ENCODE peak calls at places on chromosomes 12 and 14, in nine cellular contexts. T is WERI-Rb-1; M is thoracic aorta; J is left lung; L is stomach; S is cardiac muscle cell; O is psoas muscle; A is adipocyte; I is CD8-positive, alpha-beta memory T cell. X is an unnamed sample. For H3K36me3, the result is how much of the 10 kb centered on the place peaks cover.

GRCh38 chr14:89549381-89550102 is 132.5 kb upstream of the FOXN3 start:
- DNase-seq in T (no peak), M (no peak), J (no peak), L (no peak), S (no peak), O (no peak), A (peak), I (no peak), X (no peak)

GRCh38 chr12:124599074-124599999 is 31.9 kb upstream of the NCOR2 start:
- DNase-seq in T (no peak), M (no peak), J (no peak), L (no peak), S (no peak), O (no peak), A (no peak), I (no peak), X (no peak)

GRCh38 chr14:55416866-55417265 is 5.2 kb upstream of the ATG14 start:
- DNase-seq in T (peak), M (no peak), J (no peak), L (no peak), S (peak), O (no peak), A (peak), I (no peak), X (no peak)

GRCh38 chr12:6335451-6336078 is 6.3 kb downstream of the TNFRSF1A start:
- DNase-seq in T (peak), M (peak), J (peak), L (peak), S (peak), O (peak), A (peak), I (peak), X (peak)

GRCh38 chr12:75526655-75527511 is 15.5 kb upstream of the KRR1 start:
- DNase-seq in T (peak), M (no peak), J (no peak), L (no peak), S (peak), O (no peak), A (peak), I (no peak), X (no peak)

GRCh38 chr12:7075931-7076330 is 15.4 kb downstream of the C1S start:
- DNase-seq in T (no peak), M (no peak), J (no peak), L (no peak), S (no peak), O (no peak), A (peak), I (no peak), X (no peak)

GRCh38 chr12:32437095-32437515 is 37.7 kb downstream of the FGD4 start:
- DNase-seq in T (no peak), M (no peak), J (no peak), L (no peak), S (no peak), O (no peak), A (peak), I (no peak), X (no peak)

GRCh38 chr12:17591113-17591512 is 498.9 kb downstream of the RERGL start:
- DNase-seq in T (no peak), M (no peak), J (no peak), L (no peak), S (no peak), O (no peak), A (no peak), I (no peak), X (no peak)

GRCh38 chr14:25009891-25010290 is 40.1 kb downstream of the STXBP6 start:
- DNase-seq in T (no peak), M (no peak), J (no peak), L (no peak), S (peak), O (no peak), A (peak), I (no peak), X (no peak)

GRCh38 chr14:73227812-73228781 is 9.2 kb upstream of the PAPLN start:
- DNase-seq in T (no peak), M (no peak), J (no peak), L (no peak), S (no peak), O (peak), A (peak), I (no peak), X (no peak)

GRCh38 chr14:54333511-54333910 is 63.3 kb upstream of the CDKN3 start:
- DNase-seq in T (no peak), M (no peak), J (no peak), L (no peak), S (no peak), O (no peak), A (no peak), I (no peak), X (no peak)

GRCh38 chr12:14072952-14073351 is 91.5 kb upstream of the GRIN2B start:
- DNase-seq in T (no peak), M (no peak), J (no peak), L (no peak), S (no peak), O (no peak), A (no peak), I (no peak), X (no peak)

GRCh38 chr14:74838141-74838540 is 37.8 kb downstream of the PROX2 start:
- DNase-seq in T (no peak), M (no peak), J (no peak), L (no peak), S (no peak), O (no peak), A (no peak), I (peak), X (no peak)

GRCh38 chr14:75441731-75442130 is 13.9 kb downstream of the JDP2 start:
- DNase-seq in T (no peak), M (no peak), J (no peak), L (no peak), S (no peak), O (no peak), A (no peak), I (no peak), X (no peak)

GRCh38 chr12:71725011-71725410 is 29.7 kb upstream of the RAB21 start:
- DNase-seq in T (no peak), M (no peak), J (no peak), L (no peak), S (no peak), O (no peak), A (peak), I (no peak), X (no peak)

GRCh38 chr14:69651653-69652052 is 40.3 kb downstream of the SUSD6 start:
- DNase-seq in T (no peak), M (no peak), J (no peak), L (no peak), S (no peak), O (no peak), A (no peak), I (no peak), X (no peak)

GRCh38 chr14:95862243-95862642 is 14.4 kb upstream of the TUNAR start:
- DNase-seq in T (no peak), M (no peak), J (no peak), L (no peak), S (peak), O (no peak), A (peak), I (no peak), X (no peak)

GRCh38 chr14:35470775-35471174 is 63.2 kb upstream of the INSM2 start:
- DNase-seq in T (peak), M (no peak), J (no peak), L (no peak), S (peak), O (no peak), A (peak), I (no peak), X (no peak)

GRCh38 chr12:42725839-42726238 is 136.3 kb upstream of the PRICKLE1 start:
- DNase-seq in T (no peak), M (no peak), J (no peak), L (no peak), S (no peak), O (no peak), A (peak), I (no peak), X (no peak)

GRCh38 chr12:6567824-6568617 is at the start of gene NOP2:
- DNase-seq in T (peak), M (peak), J (peak), L (peak), S (peak), O (peak), A (peak), I (peak), X (peak)

GRCh38 chr14:34665785-34666425 is 36.0 kb upstream of the SNX6 start:
- DNase-seq in T (no peak), M (no peak), J (peak), L (no peak), S (no peak), O (no peak), A (peak), I (no peak), X (no peak)

GRCh38 chr12:89392401-89392800 is 40.1 kb upstream of the DUSP6 start:
- DNase-seq in T (no peak), M (no peak), J (no peak), L (no peak), S (no peak), O (no peak), A (no peak), I (no peak), X (no peak)

GRCh38 chr12:47360771-47361388 is 281.1 kb upstream of the AMIGO2 start:
- DNase-seq in T (no peak), M (no peak), J (no peak), L (no peak), S (no peak), O (no peak), A (no peak), I (peak), X (no peak)

GRCh38 chr14:86799244-86799647 is 1193.7 kb downstream of the GALC start:
- DNase-seq in T (no peak), M (no peak), J (no peak), L (no peak), S (no peak), O (no peak), A (peak), I (no peak), X (no peak)

GRCh38 chr14:90382491-90383125 is 14.2 kb upstream of the CALM1 start:
- DNase-seq in T (no peak), M (no peak), J (peak), L (peak), S (peak), O (peak), A (peak), I (peak), X (peak)

GRCh38 chr14:72653026-72653425 is 240.9 kb downstream of the DPF3 start:
- DNase-seq in T (peak), M (no peak), J (no peak), L (no peak), S (no peak), O (no peak), A (no peak), I (no peak), X (no peak)

GRCh38 chr12:124947561-124948398 is 33.3 kb upstream of the UBC start:
- DNase-seq in T (no peak), M (no peak), J (no peak), L (no peak), S (no peak), O (no peak), A (no peak), I (no peak), X (no peak)

GRCh38 chr14:58792421-58792820 is 154.7 kb downstream of the DACT1 start:
- DNase-seq in T (no peak), M (no peak), J (no peak), L (no peak), S (no peak), O (no peak), A (peak), I (no peak), X (no peak)

GRCh38 chr12:90250766-90251165 is 542.1 kb upstream of the ATP2B1 start:
- DNase-seq in T (no peak), M (no peak), J (no peak), L (no peak), S (no peak), O (no peak), A (no peak), I (no peak), X (no peak)

GRCh38 chr14:72742682-72743195 is 151.2 kb downstream of the DPF3 start:
- DNase-seq in T (no peak), M (no peak), J (no peak), L (peak), S (no peak), O (no peak), A (no peak), I (no peak), X (no peak)

GRCh38 chr12:57203201-57203600 is 13.4 kb upstream of the NXPH4 start:
- DNase-seq in T (no peak), M (no peak), J (no peak), L (no peak), S (no peak), O (no peak), A (no peak), I (no peak), X (no peak)

GRCh38 chr12:122687091-122687490 is 16.1 kb downstream of the HCAR2 start:
- DNase-seq in T (no peak), M (no peak), J (peak), L (peak), S (no peak), O (no peak), A (no peak), I (no peak), X (no peak)

GRCh38 chr12:47805417-47805816 is 14.3 kb downstream of the HDAC7 start:
- DNase-seq in T (no peak), M (no peak), J (no peak), L (no peak), S (no peak), O (no peak), A (no peak), I (no peak), X (no peak)

GRCh38 chr12:110029290-110029689 is 19.0 kb downstream of the C12orf76 start:
- DNase-seq in T (no peak), M (no peak), J (no peak), L (no peak), S (no peak), O (no peak), A (no peak), I (no peak), X (no peak)
- H3K36me3 ChIP-seq in T (half or more), M (under half), J (under half), L (half or more), S (under half), O (half or more), A (half or more), I (under half), X (under half)

DNA sequence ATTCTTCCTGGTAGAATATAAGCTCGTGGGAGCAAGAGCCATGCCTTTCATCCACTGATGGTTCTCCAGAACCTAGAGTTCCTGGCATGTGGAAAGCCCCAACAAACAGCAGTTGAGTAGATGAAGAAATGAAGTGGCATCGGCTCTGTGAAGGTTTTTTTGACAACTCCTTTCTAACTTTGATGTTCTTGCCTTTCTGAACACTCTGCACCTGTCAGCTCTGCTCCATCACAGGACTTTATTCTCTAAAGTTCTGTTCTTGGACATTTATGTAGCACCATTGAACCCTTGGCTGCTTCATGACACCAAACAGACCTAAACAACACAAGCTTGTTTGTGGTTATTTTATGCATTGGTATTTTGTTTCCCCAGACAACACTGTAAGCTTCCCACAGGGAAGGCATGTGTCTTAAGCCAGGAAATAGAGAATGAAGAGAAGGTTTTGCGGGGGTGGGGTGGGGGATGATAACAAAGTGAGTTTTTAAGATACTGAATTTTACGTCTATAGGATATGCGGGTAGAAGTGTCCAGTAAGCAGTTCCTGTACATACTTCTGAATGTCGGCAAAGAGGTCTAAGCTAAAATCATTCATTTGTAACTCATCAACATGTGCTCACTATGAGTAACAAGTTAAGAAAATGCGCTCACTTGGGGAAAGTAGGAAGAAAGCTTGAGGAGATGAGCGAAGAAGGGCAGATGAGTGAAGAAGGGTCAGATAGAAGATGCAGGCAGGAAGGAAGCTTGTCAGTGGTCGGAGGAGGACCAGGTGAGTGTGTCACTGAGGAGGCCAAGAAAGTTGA is 146.0 kb upstream of the PLEKHG7 start:
- DNase-seq in T (no peak), M (no peak), J (no peak), L (no peak), S (no peak), O (no peak), A (no peak), I (no peak), X (no peak)
- H3K4me3 ChIP-seq in T (no peak), M (no peak), J (no peak), L (no peak), S (no peak), O (no peak), A (no peak), I (no peak), X (no peak)

DNA sequence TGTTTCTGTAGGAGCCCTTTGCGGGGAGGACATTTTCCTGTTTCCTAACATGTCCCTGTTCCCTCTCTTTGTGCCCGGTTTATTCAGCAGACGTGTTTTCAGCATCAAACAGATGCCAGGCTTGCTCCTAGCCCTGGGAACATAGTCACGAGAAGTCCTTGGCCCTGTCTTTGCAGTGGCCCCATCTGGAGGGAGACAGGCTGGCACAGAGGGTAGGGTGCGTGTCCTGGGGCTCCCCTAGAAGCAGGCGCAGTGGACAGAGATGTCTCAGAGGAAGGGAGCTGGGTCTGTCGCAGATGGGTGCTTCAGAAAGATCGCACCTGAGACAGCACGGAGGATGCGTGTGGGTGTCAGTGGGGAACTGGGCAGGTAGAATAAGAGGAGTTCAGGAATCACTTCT is 75.0 kb upstream of the DYNC1H1 start:
- DNase-seq in T (no peak), M (no peak), J (no peak), L (no peak), S (no peak), O (no peak), A (no peak), I (no peak), X (no peak)
- H3K36me3 ChIP-seq in T (under half), M (under half), J (under half), L (half or more), S (under half), O (half or more), A (under half), I (half or more), X (under half)

DNA sequence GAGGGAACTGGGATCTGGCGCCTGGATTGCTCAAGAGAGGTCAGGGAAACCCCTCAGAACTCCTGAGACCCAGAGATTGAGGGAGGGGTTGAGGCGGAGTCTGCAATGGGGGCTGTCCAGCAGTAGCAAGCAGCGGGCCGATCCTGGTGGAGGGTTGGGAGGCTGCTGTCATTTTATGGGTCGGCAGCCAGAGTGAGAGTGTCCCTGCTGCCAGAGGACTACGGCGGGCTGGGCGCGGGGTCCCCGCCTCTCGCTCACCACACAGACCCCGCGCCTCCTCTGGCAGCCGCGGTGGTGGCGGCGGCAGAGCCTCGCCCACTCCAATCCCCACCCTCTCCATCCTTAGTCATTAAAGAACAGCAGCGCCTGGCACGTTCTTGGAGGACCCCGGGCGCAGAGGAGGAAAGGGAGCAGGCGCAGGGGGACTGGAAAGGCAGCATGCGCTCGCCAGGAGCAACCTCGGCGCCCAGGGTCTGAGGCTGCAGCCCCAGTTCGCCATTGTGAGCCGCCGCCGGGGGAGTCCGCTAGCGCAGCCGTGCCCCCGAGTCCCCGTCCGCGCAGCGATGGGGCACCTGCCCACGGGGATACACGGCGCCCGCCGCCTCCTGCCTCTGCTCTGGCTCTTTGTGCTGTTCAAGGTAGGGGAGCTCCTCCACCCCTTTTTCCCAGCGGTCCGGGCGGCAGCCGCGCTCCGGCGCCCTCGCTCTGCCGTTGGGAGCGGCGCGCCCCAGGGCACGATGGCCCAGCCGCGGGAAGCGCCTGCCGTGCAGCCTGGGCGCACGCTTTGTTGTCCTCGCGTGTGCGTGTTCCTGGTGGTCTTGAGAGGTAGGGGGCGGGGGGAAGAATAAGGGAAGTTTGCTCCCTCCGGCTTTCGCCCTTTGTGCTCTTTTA is at the start of gene PTPRO:
- DNase-seq in T (peak), M (no peak), J (no peak), L (no peak), S (peak), O (peak), A (peak), I (no peak), X (no peak)
- H3K4me3 ChIP-seq in T (peak), M (peak), J (peak), L (peak), S (peak), O (peak), A (peak), I (no peak), X (no peak)

X was measured in right lobe of liver.